ENCODE peak calls at places on chromosomes 6 and 20, in seven cellular contexts. U, Q, P, I, N, L and D are unnamed samples.

GRCh38 chr6:129253731-129254130 is 370.8 kb downstream of the LAMA2 start:
- DNase-seq in Q (no peak), I (no peak), U (no peak), P (no peak), L (no peak), N (no peak), D (no peak)

GRCh38 chr6:162798546-162798945 is 70.8 kb downstream of the PACRG start:
- DNase-seq in I (no peak), U (no peak), P (no peak), Q (no peak), L (no peak), N (no peak), D (no peak)

GRCh38 chr6:131572686-131573415 is at the start of gene ARG1:
- DNase-seq in Q (no peak), N (no peak), U (no peak), L (no peak), I (no peak), P (no peak), D (no peak)

GRCh38 chr6:105402090-105402980 is 547 bp downstream of the PREP start:
- DNase-seq in L (no peak), U (no peak), P (no peak), Q (peak; percentile 60), I (no peak), N (peak; percentile 39), D (peak; percentile 62)

GRCh38 chr6:2909718-2910117 is 6.6 kb upstream of the SERPINB9 start:
- DNase-seq in I (no peak), U (no peak), L (no peak), Q (no peak), N (peak; percentile 19), P (no peak), D (peak; percentile 32)

GRCh38 chr6:127592964-127593363 is 16.0 kb downstream of the C6orf58 start:
- DNase-seq in N (no peak), U (no peak), Q (no peak), I (no peak), P (no peak), L (no peak), D (no peak)

GRCh38 chr6:167851349-167851952 is 24.7 kb downstream of the AFDN start:
- DNase-seq in N (no peak), Q (no peak), P (no peak), I (no peak), U (no peak), L (no peak), D (no peak)

GRCh38 chr6:11006060-11006459 is 38.0 kb downstream of the ELOVL2 start:
- DNase-seq in U (no peak), Q (no peak), I (no peak), L (no peak), P (no peak), N (no peak), D (no peak)

GRCh38 chr6:87743454-87743853 is 41.4 kb upstream of the AKIRIN2 start:
- DNase-seq in P (no peak), L (no peak), I (no peak), U (no peak), Q (no peak), N (no peak), D (no peak)

GRCh38 chr6:2164481-2164880 is 80.9 kb downstream of the GMDS start:
- DNase-seq in N (no peak), L (no peak), P (no peak), I (no peak), Q (no peak), U (no peak), D (no peak)

GRCh38 chr6:56965126-56965525 is 10.2 kb downstream of the BEND6 start:
- DNase-seq in P (no peak), I (no peak), L (no peak), U (no peak), Q (no peak), N (no peak), D (no peak)

GRCh38 chr6:145241039-145241438 is 494.3 kb downstream of the EPM2A start:
- DNase-seq in N (no peak), P (no peak), L (no peak), I (no peak), U (no peak), Q (no peak), D (no peak)

GRCh38 chr6:54892831-54893230 is 46.3 kb downstream of the FAM83B start:
- DNase-seq in Q (no peak), L (no peak), I (no peak), N (no peak), P (no peak), U (peak; percentile 45), D (no peak)

GRCh38 chr20:63322146-63322922 is 29.3 kb downstream of the COL20A1 start:
- DNase-seq in I (no peak), Q (no peak), U (no peak), P (no peak), L (peak; percentile 32), N (no peak), D (peak; percentile 61)

GRCh38 chr20:63546256-63546655 is 1.3 kb downstream of the SRMS start:
- DNase-seq in P (no peak), U (no peak), Q (no peak), I (no peak), N (no peak), L (no peak), D (no peak)

GRCh38 chr6:55916188-55916587 is 40.8 kb upstream of the BMP5 start:
- DNase-seq in N (no peak), L (no peak), Q (no peak), U (no peak), I (no peak), P (no peak), D (no peak)

GRCh38 chr6:134002821-134003220 is 49.6 kb downstream of the SLC2A12 start:
- DNase-seq in N (no peak), Q (no peak), L (no peak), I (no peak), P (no peak), U (no peak), D (no peak)

GRCh38 chr6:28269492-28269891 is 2.5 kb downstream of the ZSCAN26 start:
- DNase-seq in I (no peak), Q (no peak), P (no peak), U (peak; percentile 64), L (no peak), N (no peak), D (no peak)

GRCh38 chr6:99364026-99364425 is 14.6 kb upstream of the FAXC start:
- DNase-seq in P (no peak), U (no peak), L (no peak), N (no peak), I (no peak), Q (no peak), D (no peak)

GRCh38 chr6:167157867-167158266 is at the start of gene GPR31:
- DNase-seq in U (no peak), P (no peak), N (no peak), Q (no peak), I (no peak), L (no peak), D (no peak)

GRCh38 chr6:96834070-96834469 is 3.2 kb downstream of the GPR63 start:
- DNase-seq in N (no peak), I (no peak), U (no peak), Q (no peak), L (no peak), P (no peak), D (no peak)

GRCh38 chr6:43823879-43824740 is 54.1 kb downstream of the VEGFA start:
- DNase-seq in I (no peak), P (no peak), N (no peak), L (peak; percentile 70), Q (peak; percentile 56), U (no peak), D (peak; percentile 76)

GRCh38 chr6:113630738-113631535 is 226.2 kb upstream of the MARCKS start:
- DNase-seq in I (peak; percentile 76), P (no peak), U (no peak), N (no peak), L (no peak), Q (no peak), D (peak; percentile 57)

GRCh38 chr6:163991326-163991725 is 576.8 kb downstream of the QKI start:
- DNase-seq in Q (no peak), L (no peak), P (no peak), U (no peak), I (no peak), N (peak; percentile 62), D (no peak)

GRCh38 chr6:10518461-10519216 is 2.5 kb upstream of the GCNT2 start:
- DNase-seq in U (no peak), I (no peak), Q (peak; percentile 40), P (no peak), L (no peak), N (no peak), D (no peak)

GRCh38 chr6:128731249-128732165 is 151.4 kb upstream of the LAMA2 start:
- DNase-seq in L (no peak), U (peak; percentile 40), N (no peak), I (no peak), Q (peak; percentile 24), P (no peak), D (no peak)

GRCh38 chr6:41374618-41375590 is 39.5 kb downstream of the NCR2 start:
- DNase-seq in N (peak; percentile 87), U (no peak), P (no peak), L (no peak), Q (no peak), I (no peak), D (no peak)

DNA sequence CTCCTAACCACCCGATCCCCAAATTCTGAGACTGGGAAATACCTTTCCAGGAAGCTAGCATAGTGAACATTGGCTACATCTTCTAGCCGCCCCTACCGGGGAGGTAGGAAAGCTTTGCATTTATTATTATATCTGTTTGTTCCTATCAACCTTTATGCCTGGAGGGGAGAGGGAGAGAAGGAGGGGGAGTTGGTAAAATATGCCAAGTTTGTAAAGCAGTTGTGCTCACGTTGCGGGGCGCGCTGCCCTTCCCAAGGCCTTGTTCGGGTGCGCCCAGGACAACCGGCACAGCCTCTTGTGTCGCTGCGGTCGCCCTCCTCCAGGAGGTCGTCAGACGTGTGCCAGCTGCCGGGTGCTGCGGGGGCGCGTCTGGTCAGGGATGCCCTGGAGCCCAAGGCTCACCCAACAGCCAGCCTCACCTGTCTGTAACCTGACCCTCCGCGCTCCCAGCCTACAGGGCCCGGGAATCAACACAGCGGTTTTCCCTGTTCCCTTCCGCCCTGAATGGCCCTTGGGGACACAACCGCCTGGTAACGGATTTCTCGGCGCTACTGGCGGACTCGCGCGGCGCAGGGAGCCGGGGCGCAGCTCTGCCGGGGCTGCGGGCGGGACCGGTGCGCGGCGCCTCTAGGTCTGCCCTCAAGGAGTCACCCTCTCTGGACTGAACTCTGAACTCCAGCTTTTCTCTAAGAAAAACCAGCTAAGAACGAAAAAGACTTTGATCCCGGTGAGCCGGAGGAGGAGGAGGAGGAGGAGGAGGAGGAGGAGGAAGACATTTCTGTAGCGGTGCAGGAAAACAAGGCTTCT is 1.1 kb upstream of the OVOL2 start:
- DNase-seq in P (no peak), N (no peak), Q (peak; percentile 57), U (peak; percentile 16), I (no peak), L (peak; percentile 65), D (peak; percentile 74)
- H3K4me3 ChIP-seq in P (peak overlapping the region; percentile 42), N (peak overlapping the region; percentile 4), Q (no peak overlapping the region), U (peak overlapping the region; percentile 58), I (peak overlapping the region; percentile 64), L (peak overlapping the region; percentile 58), D (peak overlapping the region; percentile 54)

GRCh38 chr6:26660096-26660425 is 515 bp upstream of the ZNF322 start:
- DNase-seq in I (no peak), N (peak; percentile 92), U (no peak), P (no peak), Q (no peak), L (no peak), D (no peak)
- TF ChIP-seq CTCF in I (peak; percentile 9), N (no peak), U (peak; percentile 7), P (no peak), Q (no peak), L (no peak), D (no peak)

GRCh38 chr6:6885521-6886088 is 222.2 kb upstream of the RREB1 start:
- DNase-seq in U (no peak), L (peak; percentile 88), Q (peak; percentile 38), N (no peak), I (no peak), P (peak; percentile 47), D (peak; percentile 90)
- H3K4me1 ChIP-seq in U (no peaks in the 10 kb centered on the region), L (peaks cover 29% of the 10 kb centered on the region), Q (peaks cover 5% of the 10 kb centered on the region), N (peaks cover 2% of the 10 kb centered on the region), I (no peaks in the 10 kb centered on the region), P (peaks cover 21% of the 10 kb centered on the region), D (peaks cover 11% of the 10 kb centered on the region)

GRCh38 chr20:37524859-37525708 is 2.6 kb downstream of the BLCAP start:
- DNase-seq in U (no peak), N (no peak), Q (no peak), P (no peak), I (no peak), L (no peak), D (no peak)
- H3K4me3 ChIP-seq in U (no peak overlapping the region), N (no peak overlapping the region), Q (no peak overlapping the region), P (peak overlapping the region; percentile 97), I (peak overlapping the region; percentile 98), L (no peak overlapping the region), D (no peak overlapping the region)